ENCODE peak calls at places on chromosomes 3 and 15, in five cellular contexts. One of them, this sample, is unnamed.

GRCh38 chr15:77627067-77627466 is 5.6 kb downstream of the LINGO1 start:
- DNase-seq in astrocyte of the cerebellum: no peak
- DNase-seq in lower lobe of right lung: no peak
- DNase-seq in astrocyte: no peak
- DNase-seq in upper lobe of left lung: no peak
- DNase-seq in this sample: no peak

GRCh38 chr3:13135811-13136321 is 62.6 kb upstream of the IQSEC1 start:
- DNase-seq in upper lobe of left lung: peak
- DNase-seq in astrocyte of the cerebellum: no peak
- DNase-seq in lower lobe of right lung: peak
- DNase-seq in astrocyte: no peak
- DNase-seq in this sample: no peak

GRCh38 chr3:186540444-186541226 is 3.5 kb downstream of the CRYGS start:
- DNase-seq in astrocyte: peak
- DNase-seq in astrocyte of the cerebellum: peak
- DNase-seq in upper lobe of left lung: peak
- DNase-seq in lower lobe of right lung: no peak
- DNase-seq in this sample: peak

GRCh38 chr3:182713743-182714517 is 79.4 kb upstream of the ATP11B start:
- DNase-seq in astrocyte: peak
- DNase-seq in astrocyte of the cerebellum: peak
- DNase-seq in lower lobe of right lung: no peak
- DNase-seq in upper lobe of left lung: no peak
- DNase-seq in this sample: peak

GRCh38 chr15:76337047-76337738 is 620 bp downstream of the ISL2 start:
- DNase-seq in astrocyte: no peak
- DNase-seq in astrocyte of the cerebellum: no peak
- DNase-seq in lower lobe of right lung: no peak
- DNase-seq in upper lobe of left lung: no peak
- DNase-seq in this sample: no peak

GRCh38 chr3:127068111-127068810 is 85.3 kb downstream of the PLXNA1 start:
- DNase-seq in astrocyte of the cerebellum: no peak
- DNase-seq in upper lobe of left lung: no peak
- DNase-seq in lower lobe of right lung: peak
- DNase-seq in astrocyte: no peak
- DNase-seq in this sample: no peak

GRCh38 chr15:89068325-89068784 is 19.9 kb upstream of the ABHD2 start:
- DNase-seq in astrocyte: peak
- DNase-seq in astrocyte of the cerebellum: peak
- DNase-seq in upper lobe of left lung: peak
- DNase-seq in lower lobe of right lung: no peak
- DNase-seq in this sample: peak

GRCh38 chr3:61667417-61668213 is 106.2 kb downstream of the PTPRG start:
- DNase-seq in lower lobe of right lung: no peak
- DNase-seq in astrocyte of the cerebellum: no peak
- DNase-seq in upper lobe of left lung: no peak
- DNase-seq in astrocyte: no peak
- DNase-seq in this sample: no peak

GRCh38 chr15:85356276-85356675 is 24.1 kb upstream of the AKAP13 start:
- DNase-seq in astrocyte: no peak
- DNase-seq in upper lobe of left lung: no peak
- DNase-seq in lower lobe of right lung: no peak
- DNase-seq in astrocyte of the cerebellum: no peak
- DNase-seq in this sample: no peak

GRCh38 chr15:59689626-59690236 is 611 bp upstream of the BNIP2 start:
- DNase-seq in upper lobe of left lung: peak
- DNase-seq in lower lobe of right lung: peak
- DNase-seq in astrocyte of the cerebellum: peak
- DNase-seq in astrocyte: peak
- DNase-seq in this sample: peak

GRCh38 chr15:56774356-56774755 is 41.0 kb upstream of the ZNF280D start:
- DNase-seq in upper lobe of left lung: no peak
- DNase-seq in astrocyte of the cerebellum: no peak
- DNase-seq in lower lobe of right lung: no peak
- DNase-seq in astrocyte: no peak
- DNase-seq in this sample: no peak

GRCh38 chr3:100968908-100969556 is 24.2 kb downstream of the ABI3BP start:
- DNase-seq in astrocyte: no peak
- DNase-seq in lower lobe of right lung: no peak
- DNase-seq in astrocyte of the cerebellum: no peak
- DNase-seq in upper lobe of left lung: no peak
- DNase-seq in this sample: no peak

GRCh38 chr15:52652984-52653383 is 26.2 kb downstream of the ATOSA start:
- DNase-seq in upper lobe of left lung: no peak
- DNase-seq in lower lobe of right lung: no peak
- DNase-seq in astrocyte: peak
- DNase-seq in astrocyte of the cerebellum: peak
- DNase-seq in this sample: peak

GRCh38 chr3:13825317-13825590 is 54.6 kb downstream of the WNT7A start:
- DNase-seq in upper lobe of left lung: no peak
- DNase-seq in astrocyte of the cerebellum: no peak
- DNase-seq in astrocyte: no peak
- DNase-seq in lower lobe of right lung: no peak
- DNase-seq in this sample: no peak

GRCh38 chr3:174125267-174125844 is 727.8 kb downstream of the NLGN1 start:
- DNase-seq in astrocyte: peak
- DNase-seq in lower lobe of right lung: no peak
- DNase-seq in upper lobe of left lung: no peak
- DNase-seq in astrocyte of the cerebellum: peak
- DNase-seq in this sample: peak

GRCh38 chr15:80317389-80318169 is 65.6 kb upstream of the CTXND1 start:
- DNase-seq in astrocyte of the cerebellum: peak
- DNase-seq in lower lobe of right lung: no peak
- DNase-seq in astrocyte: peak
- DNase-seq in upper lobe of left lung: no peak
- DNase-seq in this sample: peak

GRCh38 chr3:114083112-114083511 is 26.6 kb downstream of the QTRT2 start:
- DNase-seq in astrocyte of the cerebellum: no peak
- DNase-seq in astrocyte: no peak
- DNase-seq in upper lobe of left lung: no peak
- DNase-seq in lower lobe of right lung: no peak
- DNase-seq in this sample: no peak
- TF ChIP-seq CTCF in astrocyte of the cerebellum: no peak
- TF ChIP-seq CTCF in astrocyte: no peak
- TF ChIP-seq CTCF in upper lobe of left lung: no peak
- TF ChIP-seq CTCF in lower lobe of right lung: no peak
- TF ChIP-seq CTCF in this sample: no peak

DNA sequence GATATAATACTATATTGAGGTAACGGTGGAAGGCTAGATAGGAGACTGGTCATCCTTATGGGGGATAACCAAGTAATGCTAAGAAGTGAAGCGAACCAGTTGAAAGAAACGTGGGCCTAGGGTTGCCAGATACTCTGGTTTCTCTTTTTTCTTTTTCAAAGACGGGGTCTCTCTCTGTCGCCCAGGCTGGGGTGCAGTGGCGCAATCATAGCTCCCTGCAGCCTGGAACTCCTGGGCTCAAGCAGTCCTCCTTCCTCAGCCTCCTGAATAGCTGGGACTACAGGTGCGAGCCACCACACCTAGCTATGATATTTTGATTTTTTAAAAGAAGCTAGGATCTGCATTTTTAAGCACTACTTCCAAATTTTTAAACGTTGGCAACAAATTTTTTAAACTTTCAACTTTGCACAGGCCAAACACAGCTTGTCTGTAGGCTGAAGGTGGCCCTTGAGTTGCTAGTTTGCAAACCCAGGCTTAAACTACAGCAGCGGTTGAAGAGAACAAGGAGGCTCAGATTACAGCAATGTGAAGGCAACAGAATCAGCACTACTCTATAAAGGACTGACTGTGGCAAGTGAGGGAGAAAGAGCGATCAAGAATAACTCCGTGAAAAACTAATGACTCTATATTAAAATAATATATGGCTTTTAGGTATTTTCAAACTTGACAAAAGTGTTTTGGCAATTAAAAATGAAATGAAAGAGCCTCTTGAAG is 1.2 kb upstream of the RUBCN start:
- DNase-seq in astrocyte: no peak
- DNase-seq in upper lobe of left lung: no peak
- DNase-seq in lower lobe of right lung: no peak
- DNase-seq in astrocyte of the cerebellum: no peak
- DNase-seq in this sample: no peak
- H3K4me3 ChIP-seq in astrocyte: peak
- H3K4me3 ChIP-seq in upper lobe of left lung: peak
- H3K4me3 ChIP-seq in lower lobe of right lung: peak
- H3K4me3 ChIP-seq in astrocyte of the cerebellum: peak
- H3K4me3 ChIP-seq in this sample: peak

GRCh38 chr3:161770532-161771386 is 274.2 kb downstream of the OTOL1 start:
- DNase-seq in astrocyte of the cerebellum: peak
- DNase-seq in astrocyte: peak
- DNase-seq in lower lobe of right lung: no peak
- DNase-seq in upper lobe of left lung: no peak
- DNase-seq in this sample: peak
- TF ChIP-seq CTCF in astrocyte of the cerebellum: no peak
- TF ChIP-seq CTCF in astrocyte: no peak
- TF ChIP-seq CTCF in lower lobe of right lung: no peak
- TF ChIP-seq CTCF in upper lobe of left lung: no peak
- TF ChIP-seq CTCF in this sample: no peak

GRCh38 chr3:134803652-134804051 is 8.6 kb downstream of the EPHB1 start:
- DNase-seq in astrocyte of the cerebellum: no peak
- DNase-seq in lower lobe of right lung: no peak
- DNase-seq in upper lobe of left lung: no peak
- DNase-seq in astrocyte: no peak
- DNase-seq in this sample: no peak

GRCh38 chr3:134802428-134803050 is 7.5 kb downstream of the EPHB1 start:
- DNase-seq in upper lobe of left lung: no peak
- DNase-seq in astrocyte: no peak
- DNase-seq in lower lobe of right lung: no peak
- DNase-seq in astrocyte of the cerebellum: no peak
- DNase-seq in this sample: no peak

GRCh38 chr3:134801204-134801958 is 6.3 kb downstream of the EPHB1 start:
- DNase-seq in astrocyte of the cerebellum: no peak
- DNase-seq in lower lobe of right lung: no peak
- DNase-seq in upper lobe of left lung: no peak
- DNase-seq in astrocyte: no peak
- DNase-seq in this sample: no peak

GRCh38 chr3:134804508-134805480 is 9.7 kb downstream of the EPHB1 start:
- DNase-seq in astrocyte of the cerebellum: no peak
- DNase-seq in astrocyte: no peak
- DNase-seq in upper lobe of left lung: no peak
- DNase-seq in lower lobe of right lung: no peak
- DNase-seq in this sample: no peak

DNA sequence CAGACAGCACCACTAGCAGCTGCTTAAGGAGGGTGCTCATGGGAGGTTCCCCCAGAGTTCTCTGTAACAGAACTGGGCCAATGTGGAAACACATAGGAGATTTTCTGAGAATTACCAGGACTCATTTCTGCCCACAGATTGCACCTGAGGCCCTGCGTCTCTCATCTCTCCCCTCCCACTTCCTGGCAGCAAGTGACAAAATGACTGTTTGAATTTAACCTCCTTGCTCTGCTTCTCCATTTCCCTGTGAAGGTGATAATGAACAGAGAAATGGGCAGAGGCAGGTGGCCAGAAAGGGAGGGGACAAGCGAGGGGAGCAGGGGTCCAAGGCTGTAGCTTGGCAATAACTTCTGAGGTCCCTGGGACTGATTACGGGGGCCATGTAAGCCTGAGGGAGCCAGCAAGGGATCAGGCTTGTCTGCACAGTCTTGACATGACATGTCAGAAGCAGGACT is 8.0 kb downstream of the EPHB1 start:
- DNase-seq in upper lobe of left lung: no peak
- DNase-seq in astrocyte: no peak
- DNase-seq in astrocyte of the cerebellum: no peak
- DNase-seq in lower lobe of right lung: no peak
- DNase-seq in this sample: no peak
- H3K4me3 ChIP-seq in upper lobe of left lung: no peak
- H3K4me3 ChIP-seq in astrocyte: no peak
- H3K4me3 ChIP-seq in astrocyte of the cerebellum: no peak
- H3K4me3 ChIP-seq in lower lobe of right lung: no peak
- H3K4me3 ChIP-seq in this sample: no peak

DNA sequence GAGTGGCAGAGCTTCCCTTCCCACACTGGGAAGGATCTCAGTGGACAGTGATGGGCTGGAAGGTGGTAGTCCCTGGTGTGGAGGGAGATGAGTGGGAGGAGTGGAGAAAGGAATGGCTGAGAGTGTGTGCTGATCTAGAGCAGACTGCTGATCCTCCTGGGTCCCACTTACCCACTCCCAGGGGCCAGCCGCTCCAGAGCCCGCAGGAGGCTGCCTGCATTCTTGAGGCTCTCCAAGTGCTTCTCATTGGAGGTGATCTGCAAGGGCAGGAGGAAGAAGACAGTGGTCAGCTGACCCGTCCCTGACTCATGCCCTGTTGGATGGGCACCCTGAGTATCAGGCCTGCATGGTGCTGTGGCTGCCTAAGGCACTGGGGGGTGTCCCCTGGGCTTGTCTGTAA is 50.0 kb downstream of the CTNNB1 start:
- DNase-seq in lower lobe of right lung: no peak
- DNase-seq in astrocyte: no peak
- DNase-seq in astrocyte of the cerebellum: no peak
- DNase-seq in upper lobe of left lung: no peak
- DNase-seq in this sample: no peak
- TF ChIP-seq CTCF in lower lobe of right lung: no peak
- TF ChIP-seq CTCF in astrocyte: no peak
- TF ChIP-seq CTCF in astrocyte of the cerebellum: no peak
- TF ChIP-seq CTCF in upper lobe of left lung: no peak
- TF ChIP-seq CTCF in this sample: no peak

GRCh38 chr15:65533057-65533752 is 2.9 kb downstream of the HACD3 start:
- DNase-seq in lower lobe of right lung: no peak
- DNase-seq in astrocyte of the cerebellum: no peak
- DNase-seq in upper lobe of left lung: no peak
- DNase-seq in astrocyte: no peak
- DNase-seq in this sample: no peak
- H3K4me3 ChIP-seq in lower lobe of right lung: peak
- H3K4me3 ChIP-seq in astrocyte of the cerebellum: no peak
- H3K4me3 ChIP-seq in upper lobe of left lung: peak
- H3K4me3 ChIP-seq in astrocyte: no peak
- H3K4me3 ChIP-seq in this sample: peak

DNA sequence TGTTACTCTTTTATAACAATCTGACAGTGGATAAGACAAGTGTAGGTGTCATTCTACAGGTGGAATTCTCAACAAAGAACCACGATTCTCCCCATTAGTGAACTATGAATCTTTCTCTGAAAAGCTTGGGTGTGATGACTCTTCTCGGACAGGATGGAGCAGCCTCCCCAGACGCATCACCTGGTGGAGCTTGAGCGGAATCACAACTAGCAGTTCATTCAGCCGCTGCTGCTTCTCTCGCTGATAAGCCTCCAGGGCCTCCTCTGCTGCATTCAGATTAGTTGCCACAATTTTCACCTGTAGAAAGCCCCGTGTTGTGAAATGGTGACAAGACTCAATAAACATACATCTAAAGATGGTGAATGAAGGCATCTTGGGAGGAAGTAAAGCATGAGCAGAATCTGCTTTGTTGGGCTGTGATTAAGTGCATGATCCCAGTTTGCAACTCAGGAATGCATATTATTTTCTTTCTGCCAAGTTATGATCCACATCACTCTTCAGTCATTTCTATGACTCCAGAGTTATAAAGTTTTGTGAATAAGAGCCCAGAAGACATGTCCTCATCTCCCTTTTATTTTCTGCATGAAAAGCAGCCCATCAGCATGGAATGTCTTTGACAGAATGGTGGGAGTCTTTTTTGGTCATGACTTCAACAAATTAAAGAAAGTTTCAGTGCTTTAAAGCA is 93.6 kb downstream of the BOC start:
- DNase-seq in astrocyte of the cerebellum: no peak
- DNase-seq in upper lobe of left lung: no peak
- DNase-seq in astrocyte: no peak
- DNase-seq in lower lobe of right lung: no peak
- DNase-seq in this sample: no peak
- TF ChIP-seq CTCF in astrocyte of the cerebellum: no peak
- TF ChIP-seq CTCF in upper lobe of left lung: no peak
- TF ChIP-seq CTCF in astrocyte: no peak
- TF ChIP-seq CTCF in lower lobe of right lung: no peak
- TF ChIP-seq CTCF in this sample: no peak

This sample was measured in HFF-Myc.